ENCODE peak calls at places on chromosomes 1 and 21, in nine cellular contexts. J is hepatocyte; I is mammary epithelial cell; F is heart right ventricle; U is PC-3; T is aorta; V is left ventricle myocardium inferior; H is cardiac muscle cell; W is CD8-positive, alpha-beta memory T cell. X is an unnamed sample. For H3K4me1, the result is how much of the 10 kb centered on the place peaks cover.

GRCh38 chr1:53592521-53592982 is 133.4 kb downstream of the DMRTB1 start:
- DNase-seq in F (no peak), I (peak), J (peak), T (peak), H (no peak), W (no peak), V (no peak), U (peak), X (no peak)

GRCh38 chr1:54160351-54160750 is 7.6 kb upstream of the CDCP2 start:
- DNase-seq in V (no peak), U (no peak), I (no peak), J (no peak), T (no peak), F (no peak), W (no peak), H (no peak), X (no peak)

GRCh38 chr1:100343897-100344296 is 8.4 kb upstream of the CDC14A start:
- DNase-seq in W (no peak), H (no peak), J (no peak), V (no peak), F (no peak), I (no peak), T (no peak), U (no peak), X (no peak)

GRCh38 chr1:80529546-80529945 is 1271.2 kb upstream of the ADGRL2 start:
- DNase-seq in U (no peak), J (no peak), T (no peak), H (no peak), F (no peak), V (no peak), I (no peak), W (no peak), X (no peak)

GRCh38 chr1:227898502-227899140 is 49.1 kb downstream of the WNT9A start:
- DNase-seq in J (no peak), T (peak), V (no peak), F (no peak), W (no peak), I (no peak), H (no peak), U (no peak), X (no peak)

GRCh38 chr21:34560609-34561008 is 48.6 kb upstream of the KCNE1 start:
- DNase-seq in V (no peak), T (no peak), F (no peak), J (no peak), W (no peak), U (no peak), I (no peak), H (no peak), X (no peak)

GRCh38 chr1:18142969-18143368 is 35.4 kb downstream of the IGSF21 start:
- DNase-seq in J (no peak), V (no peak), I (no peak), W (no peak), F (no peak), T (no peak), U (no peak), H (no peak), X (no peak)

GRCh38 chr1:47147047-47147785 is 10.0 kb downstream of the CYP4A22 start:
- DNase-seq in J (no peak), F (no peak), V (no peak), I (no peak), T (no peak), H (peak), W (no peak), U (no peak), X (no peak)

GRCh38 chr21:39441502-39442475 is 3.8 kb downstream of the LCA5L start:
- DNase-seq in F (no peak), U (peak), V (no peak), H (peak), T (no peak), I (peak), J (peak), W (peak), X (peak)

GRCh38 chr1:29166291-29166878 is 15.3 kb downstream of the SRSF4 start:
- DNase-seq in F (no peak), W (no peak), J (peak), V (no peak), H (no peak), I (no peak), U (no peak), T (no peak), X (no peak)

GRCh38 chr1:64675718-64676345 is 69.0 kb upstream of the RAVER2 start:
- DNase-seq in T (no peak), H (peak), W (no peak), V (no peak), F (no peak), U (peak), J (peak), I (no peak), X (no peak)

GRCh38 chr1:153277852-153278251 is 18.4 kb downstream of the LORICRIN start:
- DNase-seq in T (no peak), F (no peak), H (no peak), U (peak), I (peak), J (no peak), W (peak), V (no peak), X (no peak)

GRCh38 chr21:15472108-15472507 is 257.7 kb upstream of the USP25 start:
- DNase-seq in H (no peak), J (no peak), W (no peak), I (no peak), V (no peak), T (no peak), U (no peak), F (no peak), X (no peak)

GRCh38 chr1:151957098-151957497 is 36.6 kb downstream of the S100A10 start:
- DNase-seq in T (no peak), H (no peak), J (no peak), F (no peak), V (no peak), U (no peak), I (no peak), W (no peak), X (no peak)

GRCh38 chr1:168728452-168729404 is at the start of gene DPT:
- DNase-seq in T (no peak), W (no peak), H (no peak), U (no peak), F (peak), V (peak), J (peak), I (no peak), X (no peak)

GRCh38 chr1:227753999-227754764 is 18.9 kb downstream of the SNAP47 start:
- DNase-seq in U (peak), V (peak), I (no peak), T (no peak), J (no peak), W (no peak), H (no peak), F (peak), X (no peak)

GRCh38 chr1:43536196-43536863 is 5.6 kb downstream of the PTPRF start:
- DNase-seq in I (no peak), T (no peak), H (no peak), W (no peak), V (no peak), F (no peak), U (peak), J (no peak), X (no peak)
- H3K4me1 ChIP-seq in I (under half), T (under half), H (under half), W (under half), V (under half), F (under half), U (half or more), J (under half), X (under half)

DNA sequence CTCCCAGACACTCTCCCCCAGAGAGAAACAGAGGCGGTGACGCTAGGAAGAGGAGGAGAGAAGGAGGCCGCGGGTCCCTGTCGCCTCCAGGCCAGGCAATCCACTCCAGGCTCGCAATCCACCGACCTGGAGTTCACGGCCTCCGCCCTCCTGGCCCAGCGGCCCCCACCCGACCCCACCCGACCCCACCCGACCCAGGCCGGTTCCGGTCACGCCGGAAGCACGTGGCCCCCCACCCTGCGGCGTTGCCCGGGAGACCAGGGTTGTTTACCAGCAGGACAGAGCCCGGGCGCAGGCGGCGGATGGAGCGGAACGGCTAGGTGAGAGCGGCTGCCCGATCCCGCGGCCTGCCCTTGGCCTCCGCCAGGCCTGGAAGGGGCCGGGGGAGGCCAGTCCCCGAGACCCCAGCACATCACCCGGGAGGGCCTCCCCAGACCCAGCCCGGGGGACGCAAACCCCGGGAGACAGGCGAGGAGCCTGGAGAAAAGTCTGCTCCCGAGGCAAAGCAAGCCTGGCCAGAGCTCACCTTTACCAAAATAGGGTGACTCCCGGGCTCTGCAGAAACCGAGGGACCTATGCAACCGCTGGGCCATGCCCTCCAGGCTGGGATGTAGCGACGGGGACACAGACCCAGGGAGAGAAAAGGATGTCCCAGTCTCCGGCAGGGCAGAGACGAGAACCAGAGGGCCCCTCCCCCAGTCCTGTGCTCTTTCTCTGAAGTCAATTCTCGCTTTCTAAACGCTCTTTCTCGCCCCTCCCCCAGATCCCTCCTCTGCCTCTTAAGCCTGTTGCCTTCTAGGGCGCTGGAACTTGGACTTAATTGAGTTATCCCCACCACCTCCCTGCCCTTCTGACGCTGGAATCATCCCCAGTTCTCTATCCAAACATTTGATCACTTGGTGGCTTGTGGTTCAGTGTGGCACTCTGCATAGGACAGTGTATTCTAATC is at the start of the genes PLA2G2C and UBXN10:
- DNase-seq in F (peak), I (no peak), J (peak), T (peak), U (no peak), W (peak), H (peak), V (peak), X (no peak)
- H3K27ac ChIP-seq in F (no peak), I (no peak), J (peak), T (no peak), U (no peak), W (peak), H (no peak), V (peak), X (no peak)

GRCh38 chr1:21341022-21341421 is 50.8 kb upstream of the ECE1 start:
- DNase-seq in F (no peak), V (no peak), J (no peak), W (no peak), H (no peak), T (no peak), U (peak), I (no peak), X (no peak)
- H3K4me1 ChIP-seq in F (under half), V (half or more), J (half or more), W (half or more), H (under half), T (under half), U (half or more), I (under half), X (under half)

GRCh38 chr1:167618789-167619188 is 11.2 kb upstream of the RCSD1 start:
- DNase-seq in J (no peak), W (no peak), F (no peak), T (no peak), U (no peak), I (no peak), V (no peak), H (no peak), X (no peak)

GRCh38 chr1:167616521-167616920 is 13.5 kb upstream of the RCSD1 start:
- DNase-seq in I (no peak), T (no peak), H (no peak), W (no peak), V (no peak), J (no peak), F (no peak), U (no peak), X (no peak)

GRCh38 chr1:167618366-167618765 is 11.7 kb upstream of the RCSD1 start:
- DNase-seq in H (no peak), I (no peak), F (no peak), U (no peak), J (no peak), V (no peak), T (no peak), W (no peak), X (no peak)

GRCh38 chr1:167617100-167617949 is 12.7 kb upstream of the RCSD1 start:
- DNase-seq in U (no peak), V (peak), T (peak), I (peak), H (no peak), J (no peak), W (no peak), F (no peak), X (no peak)

GRCh38 chr1:167617950-167618269 is 12.1 kb upstream of the RCSD1 start:
- DNase-seq in V (no peak), I (no peak), T (no peak), H (no peak), W (no peak), F (no peak), U (no peak), J (no peak), X (no peak)
- H3K27ac ChIP-seq in V (peak), I (peak), T (no peak), H (no peak), W (no peak), F (peak), U (no peak), J (no peak), X (no peak)

DNA sequence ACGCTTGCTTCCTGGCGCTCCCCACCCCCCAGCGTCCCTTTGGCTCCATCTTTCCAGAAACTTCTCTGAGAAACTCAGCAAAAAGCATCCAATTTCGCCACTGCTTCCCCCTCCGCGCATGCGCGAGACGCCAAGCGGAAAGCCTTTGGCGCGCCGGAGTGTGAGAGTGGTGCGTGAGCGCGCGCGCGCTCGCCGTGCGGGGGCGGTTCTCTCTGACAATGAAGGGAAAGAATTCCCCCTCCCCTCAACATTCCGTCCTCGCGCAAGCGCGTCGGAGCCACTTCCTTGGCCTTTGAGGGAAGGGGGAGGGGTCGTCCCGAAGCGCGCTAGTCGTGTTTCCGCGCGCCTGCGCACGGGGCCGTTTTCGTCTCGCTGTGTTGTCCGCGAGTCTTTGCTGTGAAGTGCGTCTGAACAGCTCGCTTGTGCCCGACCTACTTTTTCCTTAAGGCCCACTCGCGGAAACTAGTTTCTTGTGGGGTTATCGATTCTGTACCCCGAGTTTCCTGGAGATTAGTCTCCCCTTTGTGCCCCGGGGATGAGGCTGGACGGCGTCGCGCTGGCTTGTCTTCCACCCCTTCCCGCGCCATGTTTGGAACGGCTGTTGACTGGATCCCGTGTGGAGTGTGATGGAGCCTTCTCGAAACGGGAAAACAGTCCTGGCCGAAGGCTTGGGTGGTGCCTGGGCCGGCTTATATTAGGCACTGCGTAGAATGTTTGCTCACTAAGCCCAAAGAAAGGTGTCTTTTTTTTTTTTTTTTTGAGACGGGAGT is 11.6 kb upstream of the SPEN start:
- DNase-seq in J (peak), U (peak), H (peak), V (peak), F (peak), T (peak), I (peak), W (peak), X (peak)
- H3K4me1 ChIP-seq in J (under half), U (under half), H (under half), V (under half), F (under half), T (under half), I (under half), W (under half), X (under half)

DNA sequence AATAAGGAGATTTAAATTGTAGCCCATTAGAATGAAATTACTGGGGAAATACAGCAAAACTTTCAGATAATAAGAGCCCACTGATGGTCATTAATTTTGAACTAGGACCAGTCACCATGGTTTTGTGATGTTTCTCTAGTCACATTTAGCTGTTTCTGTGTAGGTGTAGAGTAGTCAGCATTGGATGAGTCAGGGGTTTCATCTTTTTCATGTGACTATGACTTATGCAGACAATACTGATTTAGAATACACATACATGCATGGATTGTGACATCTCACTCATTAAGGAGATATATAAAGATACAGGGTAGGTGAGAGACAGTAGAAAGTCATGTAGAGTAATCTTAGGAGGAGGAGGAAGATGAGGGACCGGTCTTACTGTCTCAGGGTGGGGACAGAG is 1192.7 kb downstream of the KCNT2 start:
- DNase-seq in T (no peak), U (no peak), I (peak), W (no peak), F (no peak), V (no peak), J (no peak), H (no peak), X (no peak)
- H3K27ac ChIP-seq in T (no peak), U (no peak), I (no peak), W (no peak), F (no peak), V (no peak), J (no peak), H (no peak), X (no peak)

GRCh38 chr1:3783651-3784474 is 11.3 kb downstream of the SMIM1 start:
- DNase-seq in U (no peak), W (no peak), I (no peak), J (no peak), F (no peak), H (no peak), V (no peak), T (no peak), X (no peak)
- H3K4me1 ChIP-seq in U (under half), W (under half), I (under half), J (under half), F (under half), H (under half), V (under half), T (under half), X (under half)

GRCh38 chr21:26070822-26071425 is 99.6 kb downstream of the APP start:
- DNase-seq in F (no peak), T (no peak), J (peak), U (peak), W (no peak), H (no peak), I (no peak), V (no peak), X (no peak)
- H3K27ac ChIP-seq in F (peak), T (no peak), J (peak), U (peak), W (no peak), H (no peak), I (no peak), V (peak), X (no peak)

X was measured in SJCRH30.